ENCODE peak calls at places on chromosomes 16 and 17, in seven cellular contexts. T is HCT116; K is skeletal muscle cell; C is A549; Q is naive thymus-derived CD4-positive, alpha-beta T cell; D is bronchial epithelial cell; X is body of pancreas. B is an unnamed sample.

GRCh38 chr16:1102921-1103648 is 7.0 kb upstream of the C1QTNF8 start:
- DNase-seq in K (no peak), Q (peak), D (peak), C (no peak), T (no peak), X (peak), B (no peak)

GRCh38 chr17:76365256-76365903 is 11.7 kb upstream of the PRPSAP1 start:
- DNase-seq in K (no peak), Q (no peak), X (no peak), T (peak), C (no peak), D (no peak), B (no peak)

GRCh38 chr17:5260542-5260941 is 21.5 kb upstream of the RABEP1 start:
- DNase-seq in T (no peak), X (no peak), Q (no peak), K (no peak), C (no peak), D (no peak), B (no peak)

GRCh38 chr17:8946476-8946875 is 19.0 kb downstream of the PIK3R5 start:
- DNase-seq in K (no peak), C (no peak), D (no peak), Q (no peak), T (no peak), X (no peak), B (no peak)

GRCh38 chr17:8380049-8380448 is 2.9 kb downstream of the RPL26 start:
- DNase-seq in Q (no peak), T (no peak), D (no peak), K (no peak), X (no peak), C (no peak), B (no peak)

GRCh38 chr16:52450906-52451305 is 96.0 kb downstream of the TOX3 start:
- DNase-seq in Q (no peak), D (no peak), T (no peak), X (no peak), K (no peak), C (no peak), B (no peak)

GRCh38 chr17:77696720-77697460 is 261.6 kb upstream of the TNRC6C start:
- DNase-seq in C (no peak), Q (no peak), T (no peak), D (no peak), K (no peak), X (no peak), B (no peak)

GRCh38 chr17:70261170-70261569 is 91.8 kb downstream of the KCNJ2 start:
- DNase-seq in Q (no peak), T (no peak), C (no peak), X (no peak), D (no peak), K (no peak), B (no peak)

GRCh38 chr17:13562271-13562800 is 39.4 kb downstream of the HS3ST3A1 start:
- DNase-seq in X (no peak), T (no peak), C (peak), K (peak), D (peak), Q (no peak), B (no peak)

GRCh38 chr16:87580855-87581261 is 21.4 kb upstream of the JPH3 start:
- DNase-seq in Q (no peak), C (peak), T (no peak), K (peak), D (no peak), X (no peak), B (no peak)

GRCh38 chr16:83806721-83807120 is 1.1 kb upstream of the HSBP1 start:
- DNase-seq in Q (no peak), C (no peak), T (no peak), K (no peak), X (no peak), D (no peak), B (no peak)

GRCh38 chr17:32930512-32930911 is 2.6 kb downstream of the TMEM98 start:
- DNase-seq in X (no peak), C (no peak), Q (no peak), D (no peak), T (no peak), K (no peak), B (no peak)

GRCh38 chr17:32927724-32928526 is at the start of gene TMEM98:
- DNase-seq in K (no peak), C (no peak), Q (no peak), D (no peak), X (peak), T (no peak), B (no peak)

GRCh38 chr17:32929588-32929987 is 1.6 kb downstream of the TMEM98 start:
- DNase-seq in T (no peak), X (no peak), C (no peak), D (no peak), Q (no peak), K (no peak), B (no peak)

GRCh38 chr17:32928527-32929287 is 754 bp downstream of the TMEM98 start:
- DNase-seq in T (no peak), X (no peak), D (no peak), K (no peak), Q (no peak), C (no peak), B (no peak)

GRCh38 chr17:32929288-32929574 is 1.3 kb downstream of the TMEM98 start:
- DNase-seq in X (no peak), D (no peak), K (no peak), T (no peak), Q (no peak), C (no peak), B (no peak)
- H3K4me3 ChIP-seq in X (no peak), D (no peak), K (peak), T (no peak), Q (no peak), C (no peak), B (peak)

GRCh38 chr16:54283735-54284318 is 2.8 kb downstream of the IRX3 start:
- DNase-seq in K (no peak), X (no peak), C (no peak), T (no peak), D (no peak), Q (no peak), B (no peak)
- H3K4me3 ChIP-seq in K (peak), X (peak), C (peak), T (no peak), D (peak), Q (no peak), B (no peak)

GRCh38 chr17:39738568-39738901 is 797 bp downstream of the GRB7 start:
- DNase-seq in D (peak), C (peak), X (peak), Q (peak), K (no peak), T (no peak), B (no peak)

GRCh38 chr17:39739885-39740356 is 2.2 kb downstream of the GRB7 start:
- DNase-seq in C (no peak), Q (no peak), K (no peak), T (no peak), X (no peak), D (peak), B (no peak)

GRCh38 chr17:39742126-39742855 is 4.6 kb downstream of the GRB7 start:
- DNase-seq in Q (no peak), T (no peak), K (no peak), C (no peak), X (no peak), D (no peak), B (no peak)

GRCh38 chr17:39739020-39739884 is 1.5 kb downstream of the GRB7 start:
- DNase-seq in C (peak), X (peak), T (peak), K (no peak), D (peak), Q (no peak), B (no peak)

GRCh38 chr17:39740357-39741111 is 2.8 kb downstream of the GRB7 start:
- DNase-seq in X (no peak), Q (no peak), T (peak), D (peak), C (peak), K (no peak), B (no peak)
- H3K4me3 ChIP-seq in X (no peak), Q (no peak), T (peak), D (peak), C (peak), K (no peak), B (no peak)

GRCh38 chr17:18999394-18999793 is 5.2 kb downstream of the FAM83G start:
- DNase-seq in K (no peak), D (no peak), Q (no peak), T (no peak), X (no peak), C (no peak), B (no peak)

GRCh38 chr17:19002191-19002590 is 2.4 kb downstream of the FAM83G start:
- DNase-seq in Q (no peak), T (no peak), K (no peak), C (no peak), D (no peak), X (no peak), B (no peak)

GRCh38 chr17:18997650-18998196 is 6.8 kb downstream of the FAM83G start:
- DNase-seq in K (no peak), X (no peak), T (no peak), Q (no peak), D (no peak), C (no peak), B (no peak)

GRCh38 chr17:19000531-19001011 is 4.0 kb downstream of the FAM83G start:
- DNase-seq in X (no peak), D (peak), Q (no peak), T (no peak), K (no peak), C (peak), B (no peak)

DNA sequence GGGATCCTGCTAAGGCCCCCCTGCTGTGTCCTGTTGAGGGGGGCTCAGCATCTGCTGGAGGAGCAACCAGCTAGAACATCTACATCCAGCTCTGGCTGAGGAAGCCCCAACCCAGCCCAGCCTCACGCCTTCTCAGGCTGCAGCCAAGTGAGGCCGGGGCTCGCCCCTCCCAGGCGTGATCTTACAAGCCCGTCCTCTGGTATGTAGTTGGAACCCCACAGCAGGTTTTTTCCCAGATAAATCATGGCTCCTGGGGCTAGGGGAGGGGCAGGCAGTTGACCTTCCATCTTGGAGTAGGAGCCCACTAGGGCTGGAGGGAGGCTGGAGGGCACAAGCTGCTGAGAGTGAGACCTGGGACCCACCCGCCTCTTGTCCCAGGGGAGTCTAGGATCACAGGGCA is 4.7 kb downstream of the FAM83G start:
- DNase-seq in Q (no peak), T (no peak), C (no peak), X (no peak), K (no peak), D (peak), B (no peak)
- H3K4me3 ChIP-seq in Q (no peak), T (no peak), C (no peak), X (no peak), K (no peak), D (no peak), B (no peak)